ENCODE peak calls at places on chromosomes 13 and 19, in seven cellular contexts. J is endothelial cell of umbilical vein, F is testis, Y is tibial nerve, B is ovary, V is K562, N is heart left ventricle. E is an unnamed sample.
A peak's percentile ranks its signal among the peaks of the same experiment; 100 is the strongest.

GRCh38 chr13:30805603-30806011 is 70.3 kb downstream of the ALOX5AP start:
- DNase-seq in J (no peak), F (peak; percentile 94), Y (no peak), B (no peak), V (no peak), N (no peak), E (no peak)

GRCh38 chr13:107476068-107476467 is 739.3 kb downstream of the LIG4 start:
- DNase-seq in J (no peak), F (no peak), Y (no peak), B (no peak), V (no peak), N (no peak), E (no peak)

GRCh38 chr13:46660859-46661258 is 107.9 kb downstream of the LRCH1 start:
- DNase-seq in J (no peak), F (no peak), Y (no peak), B (no peak), V (no peak), N (no peak), E (no peak)

GRCh38 chr19:15187026-15188007 is 13.5 kb downstream of the NOTCH3 start:
- DNase-seq in J (no peak), F (peak; percentile 82), Y (no peak), B (no peak), V (peak; percentile 73), N (no peak), E (peak; percentile 29)

GRCh38 chr13:112768795-112769411 is 79.1 kb downstream of the ATP11A start:
- DNase-seq in J (no peak), F (no peak), Y (no peak), B (no peak), V (no peak), N (peak; percentile 82), E (no peak)

GRCh38 chr13:106986687-106987434 is 418.9 kb upstream of the ARGLU1 start:
- DNase-seq in J (no peak), F (no peak), Y (no peak), B (no peak), V (no peak), N (no peak), E (no peak)

GRCh38 chr13:47268270-47268669 is 371.4 kb upstream of the HTR2A start:
- DNase-seq in J (no peak), F (no peak), Y (no peak), B (no peak), V (no peak), N (no peak), E (no peak)

GRCh38 chr13:32940601-32941000 is 75.6 kb upstream of the KL start:
- DNase-seq in J (no peak), F (peak; percentile 30), Y (peak; percentile 6), B (no peak), V (no peak), N (peak; percentile 74), E (no peak)

GRCh38 chr19:53982056-53982455 is 9.4 kb upstream of the CACNG6 start:
- DNase-seq in J (peak; percentile 41), F (no peak), Y (no peak), B (no peak), V (no peak), N (no peak), E (no peak)

GRCh38 chr19:38389957-38390924 is 1.7 kb downstream of the SPRED3 start:
- DNase-seq in J (no peak), F (no peak), Y (no peak), B (no peak), V (no peak), N (no peak), E (no peak)

GRCh38 chr19:8441725-8442544 is 2.8 kb upstream of the HNRNPM start:
- DNase-seq in J (no peak), F (no peak), Y (no peak), B (no peak), V (no peak), N (no peak), E (no peak)

GRCh38 chr19:35055715-35056179 is 14.2 kb downstream of the HPN start:
- DNase-seq in J (no peak), F (no peak), Y (no peak), B (no peak), V (peak; percentile 46), N (no peak), E (no peak)

GRCh38 chr19:317710-318508 is 26.7 kb downstream of the MIER2 start:
- DNase-seq in J (no peak), F (no peak), Y (no peak), B (no peak), V (no peak), N (no peak), E (no peak)

GRCh38 chr13:100461309-100462035 is 127.1 kb downstream of the GGACT start:
- DNase-seq in J (peak; percentile 69), F (no peak), Y (no peak), B (no peak), V (no peak), N (no peak), E (no peak)

GRCh38 chr13:107765724-107766436 is 449.5 kb downstream of the LIG4 start:
- DNase-seq in J (peak; percentile 64), F (no peak), Y (no peak), B (no peak), V (no peak), N (no peak), E (no peak)

GRCh38 chr19:19321143-19321577 is 531 bp downstream of the MAU2 start:
- DNase-seq in J (peak; percentile 30), F (peak; percentile 20), Y (no peak), B (no peak), V (peak; percentile 46), N (no peak), E (peak; percentile 63)

GRCh38 chr19:42282810-42283247 is 13.8 kb downstream of the CIC start:
- DNase-seq in J (no peak), F (no peak), Y (no peak), B (no peak), V (peak; percentile 26), N (no peak), E (no peak)

GRCh38 chr19:7559102-7559501 is 23.6 kb downstream of the PNPLA6 start:
- DNase-seq in J (no peak), F (no peak), Y (no peak), B (no peak), V (no peak), N (no peak), E (no peak)

GRCh38 chr13:113050856-113051431 is 54.6 kb upstream of the F7 start:
- DNase-seq in J (no peak), F (no peak), Y (no peak), B (no peak), V (no peak), N (peak; percentile 58), E (no peak)

GRCh38 chr19:12222980-12223630 is 60.2 kb downstream of the ZNF136 start:
- DNase-seq in J (no peak), F (no peak), Y (no peak), B (no peak), V (no peak), N (no peak), E (no peak)

GRCh38 chr13:106443625-106444024 is 91.8 kb downstream of the EFNB2 start:
- DNase-seq in J (no peak), F (no peak), Y (no peak), B (no peak), V (no peak), N (no peak), E (no peak)

GRCh38 chr19:15332311-15332996 is at the start of gene BRD4:
- DNase-seq in J (peak; percentile 44), F (peak; percentile 81), Y (peak; percentile 47), B (peak; percentile 78), V (peak; percentile 92), N (peak; percentile 88), E (peak; percentile 91)

DNA sequence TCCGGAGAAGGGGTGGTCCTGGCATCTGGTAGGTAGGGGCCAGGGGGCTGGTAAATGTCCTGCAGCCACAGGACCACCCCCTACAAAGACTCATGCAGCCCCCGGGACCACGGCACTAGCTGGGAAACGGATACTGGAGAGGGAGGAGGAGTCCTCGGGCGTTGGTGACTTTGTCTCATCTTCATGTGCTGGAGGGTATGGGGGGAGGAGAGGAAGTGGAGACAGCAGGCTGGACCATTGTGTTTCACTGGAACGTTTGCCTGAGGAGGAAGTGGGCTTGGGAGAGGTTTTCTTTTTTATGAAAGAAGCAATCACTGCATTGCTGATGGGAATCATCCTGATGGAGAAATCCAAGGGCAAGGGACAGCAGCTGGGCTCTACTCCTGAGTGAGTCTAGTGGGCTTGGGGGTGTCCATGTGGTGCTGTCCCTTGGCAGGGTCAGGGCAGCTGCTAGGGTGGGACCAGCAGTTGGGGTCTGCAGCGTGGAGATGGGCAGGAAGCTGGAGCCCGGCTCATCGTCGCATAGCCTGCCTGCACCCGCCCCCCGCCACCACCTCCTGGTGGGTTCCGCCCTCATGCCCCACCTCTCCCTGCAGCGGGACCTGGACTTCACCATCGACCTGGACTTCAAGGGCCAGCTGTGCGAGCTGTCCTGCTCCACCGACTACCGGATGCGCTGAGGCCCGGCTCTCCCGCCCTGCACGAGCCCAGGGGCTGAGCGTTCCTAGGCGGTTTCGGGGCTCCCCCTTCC is 1.7 kb upstream of the ADM5 start:
- DNase-seq in J (peak; percentile 51), F (no peak), Y (no peak), B (no peak), V (no peak), N (no peak), E (no peak)
- TF ChIP-seq POLR2A in J (peak; percentile 15), F (no peak), Y (no peak), B (no peak), V (peak; percentile 18), N (no peak), E (no peak)

DNA sequence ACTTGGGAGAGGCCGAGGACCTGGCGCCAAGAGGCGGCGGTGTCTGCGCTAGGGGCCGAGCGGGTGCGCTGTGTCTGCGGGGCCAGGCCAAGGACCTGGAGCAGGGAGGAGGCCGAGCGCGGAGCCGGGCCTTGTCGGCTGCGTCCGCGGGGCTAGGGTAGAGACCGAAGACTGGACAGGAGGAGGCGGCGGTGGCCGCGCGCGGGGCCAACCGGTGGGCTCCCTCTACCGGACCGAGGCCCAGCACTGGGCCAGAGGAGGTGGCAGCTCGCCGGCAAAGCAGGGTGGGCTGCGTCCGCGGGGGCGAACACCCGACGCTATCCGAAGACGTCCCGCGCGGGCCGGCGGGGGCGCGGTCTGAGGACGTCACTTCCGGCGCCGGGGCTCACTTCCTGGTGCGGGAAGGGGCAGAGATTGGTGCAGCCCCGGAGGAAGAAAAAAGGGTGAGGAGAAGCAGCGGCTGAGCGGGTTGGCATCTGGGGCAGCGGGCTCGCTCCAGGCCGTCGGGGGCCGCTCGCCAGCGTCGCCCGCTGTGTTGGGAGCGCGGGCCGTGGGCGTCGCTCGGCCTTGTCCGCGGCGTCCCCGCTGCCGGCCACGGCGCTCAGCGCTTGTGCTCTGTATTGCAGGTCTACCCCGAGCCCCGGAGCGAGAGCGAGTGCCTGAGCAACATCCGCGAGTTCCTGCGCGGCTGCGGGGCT is 38.3 kb downstream of the ARHGEF7 start:
- DNase-seq in J (peak; percentile 96), F (peak; percentile 95), Y (peak; percentile 87), B (peak; percentile 93), V (peak; percentile 90), N (peak; percentile 96), E (peak; percentile 94)
- TF ChIP-seq POLR2A in J (peak; percentile 52), F (peak; percentile 69), Y (peak; percentile 93), B (peak; percentile 94), V (peak; percentile 87), N (peak; percentile 89), E (peak; percentile 94)

DNA sequence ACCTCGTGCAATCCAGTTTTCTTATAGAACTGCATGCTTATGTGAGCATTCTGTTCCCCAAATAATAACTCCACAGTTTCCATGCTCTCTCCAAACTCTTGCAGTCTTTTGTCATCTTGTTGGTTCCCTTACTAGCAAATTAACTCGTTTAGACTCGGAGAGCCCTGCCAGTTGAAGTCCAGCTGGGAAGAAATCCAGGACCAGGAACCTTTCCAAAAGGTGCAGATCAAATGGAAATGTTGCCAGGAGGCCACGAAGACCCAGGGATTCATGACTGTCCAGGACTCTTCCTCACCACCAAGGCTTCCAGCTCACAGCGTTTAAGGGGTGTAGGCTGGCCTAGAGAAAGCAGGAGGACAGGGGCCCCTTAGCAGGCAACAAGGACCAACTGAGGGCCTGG is 2.1 kb upstream of the TDRD12 start:
- DNase-seq in J (no peak), F (no peak), Y (no peak), B (no peak), V (no peak), N (no peak), E (no peak)
- TF ChIP-seq POLR2A in J (no peak), F (no peak), Y (no peak), B (no peak), V (no peak), N (no peak), E (no peak)

GRCh38 chr19:56840452-56841193 is at the start of the genes PEG3 and ZIM2:
- DNase-seq in J (no peak), F (peak; percentile 96), Y (no peak), B (peak; percentile 95), V (no peak), N (peak; percentile 84), E (no peak)
- TF ChIP-seq POLR2A in J (no peak), F (peak; percentile 57), Y (no peak), B (peak; percentile 93), V (no peak), N (peak; percentile 57), E (no peak)

E was measured in erythroblast.